ENCODE peak calls at places on chromosomes 2 and 18, in ten cellular contexts. S, T, B, I, A, R, V, L, M and Z are unnamed samples.

GRCh38 chr2:79120194-79120713 is at the start of gene REG1A:
- DNase-seq in B (no peak), R (no peak), V (no peak), S (no peak), T (no peak), L (no peak), A (no peak), I (no peak), M (no peak), Z (no peak)

GRCh38 chr2:196594158-196594557 is 45.4 kb upstream of the CCDC150 start:
- DNase-seq in V (no peak), T (no peak), A (no peak), L (no peak), I (no peak), R (no peak), S (no peak), B (no peak), M (no peak), Z (no peak)

GRCh38 chr2:15782009-15782751 is 158.2 kb upstream of the MYCN start:
- DNase-seq in I (no peak), M (peak), R (no peak), A (no peak), V (no peak), T (no peak), B (no peak), L (no peak), S (no peak), Z (peak)

GRCh38 chr18:77132369-77133050 is at the start of gene MBP:
- DNase-seq in R (peak), T (peak), L (peak), I (peak), B (no peak), M (no peak), V (no peak), S (no peak), A (peak), Z (no peak)

GRCh38 chr18:25230658-25231326 is 121.2 kb downstream of the ZNF521 start:
- DNase-seq in T (peak), B (peak), L (peak), I (no peak), S (peak), R (no peak), M (peak), V (no peak), A (no peak), Z (peak)

GRCh38 chr2:72138921-72139381 is 8.7 kb downstream of the CYP26B1 start:
- DNase-seq in B (no peak), V (no peak), T (no peak), L (peak), M (no peak), I (no peak), S (no peak), A (no peak), R (no peak), Z (peak)

GRCh38 chr2:240816584-240817495 is 3.2 kb downstream of the KIF1A start:
- DNase-seq in I (no peak), V (no peak), M (no peak), T (no peak), A (no peak), L (peak), B (no peak), R (no peak), S (no peak), Z (no peak)

GRCh38 chr2:46122318-46122970 is 174.8 kb upstream of the EPAS1 start:
- DNase-seq in M (no peak), L (no peak), S (no peak), B (no peak), A (no peak), R (no peak), V (no peak), T (no peak), I (no peak), Z (peak)

GRCh38 chr2:159199751-159200465 is 86.6 kb downstream of the WDSUB1 start:
- DNase-seq in I (no peak), R (no peak), M (peak), T (no peak), L (no peak), V (no peak), B (peak), A (no peak), S (no peak), Z (no peak)

GRCh38 chr2:3313845-3314375 is 63.7 kb downstream of the EIPR1 start:
- DNase-seq in V (no peak), T (no peak), A (no peak), M (no peak), B (peak), R (no peak), I (no peak), S (no peak), L (no peak), Z (peak)

GRCh38 chr2:110745048-110745447 is 12.7 kb downstream of the ACOXL start:
- DNase-seq in V (no peak), M (no peak), I (no peak), B (no peak), T (no peak), R (no peak), L (no peak), S (no peak), A (no peak), Z (no peak)

GRCh38 chr18:21272016-21272582 is 30.1 kb downstream of the GREB1L start:
- DNase-seq in M (no peak), R (no peak), I (no peak), T (no peak), L (no peak), S (no peak), V (no peak), B (no peak), A (no peak), Z (no peak)

GRCh38 chr18:60893331-60894114 is 439.7 kb upstream of the CDH20 start:
- DNase-seq in I (peak), T (no peak), M (no peak), B (no peak), A (no peak), V (no peak), L (no peak), R (no peak), S (no peak), Z (no peak)

GRCh38 chr18:79343567-79344207 is 52.0 kb upstream of the NFATC1 start:
- DNase-seq in L (no peak), V (no peak), T (no peak), B (no peak), M (no peak), S (no peak), R (no peak), A (no peak), I (peak), Z (no peak)

GRCh38 chr2:166942377-166942776 is 54.1 kb downstream of the XIRP2 start:
- DNase-seq in R (no peak), S (no peak), I (no peak), V (no peak), T (no peak), M (no peak), B (no peak), L (no peak), A (no peak), Z (no peak)

GRCh38 chr2:8107162-8107561 is 574.7 kb upstream of the ID2 start:
- DNase-seq in M (no peak), V (no peak), T (no peak), A (no peak), S (no peak), R (no peak), L (no peak), I (no peak), B (no peak), Z (no peak)

GRCh38 chr2:217316743-217317142 is 456.9 kb upstream of the TNP1 start:
- DNase-seq in A (no peak), V (no peak), M (peak), T (no peak), I (no peak), S (no peak), B (peak), L (no peak), R (peak), Z (peak)

GRCh38 chr2:23350026-23350791 is 34.8 kb upstream of the KLHL29 start:
- DNase-seq in M (no peak), R (no peak), B (no peak), T (no peak), S (no peak), I (no peak), V (no peak), L (no peak), A (no peak), Z (no peak)

GRCh38 chr18:45014047-45014501 is 333.4 kb downstream of the SETBP1 start:
- DNase-seq in A (peak), M (peak), I (peak), S (peak), R (no peak), L (no peak), V (no peak), B (peak), T (no peak), Z (peak)

GRCh38 chr18:10850828-10851227 is 298.5 kb downstream of the PIEZO2 start:
- DNase-seq in V (no peak), B (peak), T (no peak), R (no peak), M (peak), A (no peak), I (no peak), L (no peak), S (no peak), Z (no peak)

GRCh38 chr2:106057206-106057605 is 136.9 kb downstream of the UXS1 start:
- DNase-seq in B (no peak), A (no peak), S (no peak), I (peak), V (no peak), R (no peak), M (no peak), L (no peak), T (no peak), Z (no peak)

GRCh38 chr2:95347681-95348608 is 50.8 kb downstream of the KCNIP3 start:
- DNase-seq in T (no peak), R (no peak), I (no peak), S (no peak), V (no peak), B (no peak), L (no peak), M (no peak), A (no peak), Z (no peak)

GRCh38 chr2:69946351-69947077 is 14.9 kb downstream of the ASPRV1 start:
- DNase-seq in B (peak), L (no peak), S (no peak), I (peak), T (no peak), A (no peak), M (peak), V (peak), R (peak), Z (peak)

GRCh38 chr2:121648611-121649401 is 456 bp downstream of the CLASP1 start:
- DNase-seq in T (peak), R (peak), M (peak), V (no peak), A (peak), I (peak), B (peak), S (no peak), L (no peak), Z (peak)

GRCh38 chr2:207792244-207792785 is 22.6 kb upstream of the FZD5 start:
- DNase-seq in B (peak), M (peak), A (peak), R (no peak), T (peak), L (no peak), I (peak), S (no peak), V (no peak), Z (peak)

GRCh38 chr2:238938460-238939055 is 90.7 kb downstream of the TWIST2 start:
- DNase-seq in I (no peak), B (no peak), M (peak), S (peak), R (no peak), V (no peak), T (no peak), L (peak), A (no peak), Z (peak)

GRCh38 chr2:199911877-199912161 is 726 bp downstream of the C2orf69 start:
- DNase-seq in M (no peak), L (no peak), R (no peak), I (no peak), A (no peak), T (no peak), V (peak), S (no peak), B (no peak), Z (no peak)

GRCh38 chr2:127559454-127559853 is 24.0 kb downstream of the MYO7B start:
- DNase-seq in L (no peak), I (no peak), R (no peak), T (no peak), M (no peak), V (no peak), B (no peak), S (no peak), A (no peak), Z (no peak)

GRCh38 chr2:88709117-88709739 is 17.8 kb downstream of the RPIA start:
- DNase-seq in R (no peak), L (no peak), M (peak), S (peak), I (no peak), A (no peak), B (peak), V (no peak), T (no peak), Z (peak)

GRCh38 chr2:130328710-130329109 is 14.0 kb upstream of the IMP4 start:
- DNase-seq in T (no peak), B (peak), R (no peak), V (no peak), S (no peak), L (no peak), M (no peak), A (no peak), I (no peak), Z (peak)

GRCh38 chr2:202317080-202317859 is 51.7 kb downstream of the NOP58 start:
- DNase-seq in L (peak), T (peak), S (peak), V (no peak), B (peak), A (peak), M (peak), I (peak), R (no peak), Z (peak)

GRCh38 chr2:96099861-96100798 is 16.2 kb downstream of the ADRA2B start:
- DNase-seq in R (no peak), M (no peak), V (no peak), S (no peak), L (no peak), T (no peak), I (no peak), B (no peak), A (peak), Z (no peak)

GRCh38 chr2:148716378-148716777 is 71.8 kb downstream of the EPC2 start:
- DNase-seq in V (no peak), S (no peak), A (no peak), B (no peak), M (no peak), R (no peak), L (no peak), T (no peak), I (no peak), Z (no peak)
- TF ChIP-seq CTCF in V (no peak), S (no peak), A (no peak), B (no peak), M (no peak), R (no peak), L (no peak), T (no peak), I (no peak), Z (no peak)

GRCh38 chr2:98297817-98298684 is 48.2 kb upstream of the CNGA3 start:
- DNase-seq in L (no peak), S (no peak), B (no peak), M (no peak), T (no peak), I (no peak), R (no peak), V (no peak), A (peak), Z (no peak)
- TF ChIP-seq CTCF in L (no peak), S (no peak), B (no peak), M (no peak), T (no peak), I (peak), R (no peak), V (no peak), A (peak), Z (no peak)

GRCh38 chr2:230077851-230078547 is 9.3 kb upstream of the SLC16A14 start:
- DNase-seq in T (no peak), L (no peak), S (no peak), R (no peak), B (no peak), V (no peak), I (no peak), A (no peak), M (peak), Z (no peak)

GRCh38 chr2:230076819-230077218 is 8.1 kb upstream of the SLC16A14 start:
- DNase-seq in V (no peak), A (no peak), R (no peak), M (no peak), I (no peak), B (no peak), T (no peak), S (no peak), L (no peak), Z (no peak)

GRCh38 chr2:230071421-230071820 is 2.7 kb upstream of the SLC16A14 start:
- DNase-seq in A (no peak), I (no peak), R (no peak), L (no peak), V (no peak), S (no peak), M (no peak), B (no peak), T (no peak), Z (no peak)

DNA sequence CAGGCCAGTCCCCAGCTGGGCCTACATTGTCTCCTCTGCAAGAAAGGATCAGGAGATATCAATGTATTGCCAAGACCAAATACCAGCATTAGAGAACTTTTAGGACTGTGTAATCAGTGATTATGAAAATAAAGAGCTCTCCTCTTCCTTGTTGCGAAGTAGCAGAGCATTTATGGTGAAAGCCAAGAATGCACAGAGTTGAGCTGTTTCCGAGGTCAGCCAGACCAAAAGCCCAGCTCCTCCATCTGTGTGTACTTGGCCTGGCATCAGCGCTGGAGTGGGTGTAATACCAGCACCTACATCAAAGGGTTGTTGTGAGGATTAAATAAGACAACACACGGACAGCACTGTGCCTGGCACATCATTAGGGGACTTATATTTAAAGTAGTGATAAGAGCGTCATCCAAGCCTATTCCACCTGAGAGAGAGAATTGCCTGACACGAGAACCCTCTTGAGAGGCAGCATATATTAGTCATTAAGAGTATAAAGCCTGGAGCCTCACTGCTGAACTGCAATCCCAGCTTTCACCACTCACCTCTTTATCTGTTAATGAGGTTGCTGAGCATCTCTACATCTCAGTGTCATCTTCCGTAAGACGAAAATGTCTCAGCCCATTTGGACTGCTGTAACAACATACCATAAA is 7.4 kb upstream of the SLC16A14 start:
- DNase-seq in R (no peak), B (peak), S (no peak), M (no peak), A (peak), I (no peak), T (no peak), V (no peak), L (no peak), Z (no peak)
- TF ChIP-seq CTCF in R (no peak), B (no peak), S (no peak), M (no peak), A (peak), I (no peak), T (no peak), V (peak), L (no peak), Z (no peak)

GRCh38 chr2:60295591-60295962 is 257.9 kb downstream of the BCL11A start:
- DNase-seq in S (no peak), A (peak), R (no peak), T (no peak), B (no peak), I (no peak), M (no peak), V (no peak), L (no peak), Z (no peak)
- TF ChIP-seq CTCF in S (no peak), A (peak), R (no peak), T (no peak), B (no peak), I (no peak), M (no peak), V (no peak), L (no peak), Z (no peak)

GRCh38 chr18:55863876-55864275 is 275.9 kb upstream of the TCF4 start:
- DNase-seq in S (no peak), A (peak), V (no peak), L (peak), T (no peak), B (no peak), R (no peak), M (peak), I (no peak), Z (peak)

GRCh38 chr18:55869547-55869946 is 281.6 kb upstream of the TCF4 start:
- DNase-seq in B (no peak), S (no peak), R (no peak), L (no peak), M (peak), V (no peak), T (no peak), I (no peak), A (no peak), Z (peak)

GRCh38 chr18:55869965-55870585 is 282.1 kb upstream of the TCF4 start:
- DNase-seq in S (no peak), V (no peak), T (no peak), M (peak), L (no peak), I (no peak), A (no peak), R (no peak), B (peak), Z (peak)

DNA sequence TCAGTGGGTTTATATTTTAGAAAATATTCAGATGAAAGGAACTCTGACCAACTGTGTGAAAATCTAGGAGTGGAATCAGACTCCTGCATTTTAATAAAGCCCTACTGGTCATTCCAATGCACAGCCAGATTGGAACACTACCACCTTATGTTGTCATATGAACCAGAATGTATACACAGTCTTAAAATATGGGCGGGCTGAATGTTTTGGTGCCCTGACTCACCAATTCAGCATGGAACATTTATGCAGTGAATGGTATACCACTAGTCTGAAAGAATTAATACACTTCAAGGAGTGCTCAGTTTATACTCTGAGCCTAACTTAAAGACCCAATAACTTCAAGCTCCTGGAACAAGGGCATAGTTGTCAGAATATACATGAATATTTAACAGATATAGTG is 280.9 kb upstream of the TCF4 start:
- DNase-seq in I (no peak), A (no peak), S (no peak), L (no peak), B (peak), V (no peak), T (no peak), M (no peak), R (no peak), Z (no peak)
- TF ChIP-seq CTCF in I (no peak), A (no peak), S (no peak), L (no peak), B (no peak), V (no peak), T (no peak), M (no peak), R (no peak), Z (peak)

DNA sequence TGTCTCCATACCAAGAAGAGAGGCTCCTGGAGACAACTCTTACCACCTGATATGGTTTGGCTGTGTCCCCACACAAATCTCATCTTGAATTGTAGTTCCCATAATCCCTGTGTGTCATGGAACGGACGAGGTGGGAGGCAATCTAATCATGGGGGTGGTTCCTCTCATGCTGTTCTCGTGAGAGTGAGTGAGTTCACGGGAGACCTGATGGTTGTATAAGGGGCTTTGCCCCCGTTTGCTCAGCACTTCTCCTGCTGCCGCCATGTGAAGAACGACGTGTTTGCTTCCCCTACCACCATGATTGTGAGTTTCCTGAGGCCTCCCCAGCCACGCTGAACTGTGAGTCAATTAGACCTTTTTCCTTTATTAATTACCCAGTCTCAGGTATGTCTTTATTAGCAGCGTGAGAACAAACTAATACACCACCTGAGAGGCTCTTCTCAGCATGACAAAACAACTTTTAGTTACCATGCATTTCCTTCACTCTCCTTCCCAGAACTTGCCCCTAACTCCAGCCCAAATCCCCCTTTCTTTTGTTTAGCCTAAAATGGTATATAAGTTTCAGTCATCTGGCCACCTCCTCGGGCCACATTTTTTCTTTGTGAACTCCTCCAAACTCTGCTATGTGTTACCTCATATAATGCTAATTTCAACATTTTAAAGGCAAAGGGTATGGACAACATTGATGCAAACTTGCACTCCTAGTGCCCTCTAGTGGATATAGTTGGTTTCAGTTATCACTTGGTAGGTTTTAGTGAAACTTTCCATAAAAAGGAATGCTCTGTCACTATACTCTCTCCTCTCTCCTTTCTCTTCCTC is 58.6 kb upstream of the SLC25A52 start:
- DNase-seq in B (peak), A (peak), R (peak), M (peak), S (peak), V (peak), I (no peak), L (no peak), T (peak), Z (peak)
- TF ChIP-seq CTCF in B (peak), A (peak), R (peak), M (peak), S (peak), V (peak), I (peak), L (no peak), T (peak), Z (peak)